ENCODE peak calls at places on chromosome 12, in seven cellular contexts. W is naive thymus-derived CD8-positive, alpha-beta T cell; F is heart right ventricle; S is memory B cell; L is cardiac fibroblast; V is Right ventricle myocardium superior; D is mesendoderm. Z is an unnamed sample.

GRCh38 chr12:93608313-93608712 is 35.8 kb downstream of the SOCS2 start:
- DNase-seq in W (no peak), F (no peak), S (no peak), L (no peak), V (no peak), D (no peak), Z (no peak)

GRCh38 chr12:22978962-22979361 is 354.0 kb downstream of the ETNK1 start:
- DNase-seq in W (no peak), F (no peak), S (no peak), L (peak), V (no peak), D (no peak), Z (no peak)

GRCh38 chr12:114254998-114255397 is 150.9 kb downstream of the TBX5 start:
- DNase-seq in W (no peak), F (no peak), S (no peak), L (no peak), V (no peak), D (no peak), Z (no peak)

GRCh38 chr12:3869860-3870259 is 3.3 kb downstream of the PARP11 start:
- DNase-seq in W (no peak), F (no peak), S (no peak), L (no peak), V (no peak), D (no peak), Z (peak)

GRCh38 chr12:89352492-89353187 is at the start of gene DUSP6:
- DNase-seq in W (peak), F (peak), S (peak), L (peak), V (peak), D (peak), Z (peak)

GRCh38 chr12:104057771-104058197 is 6.5 kb upstream of the HCFC2 start:
- DNase-seq in W (peak), F (no peak), S (no peak), L (peak), V (no peak), D (peak), Z (peak)

GRCh38 chr12:3035171-3035570 is 42.0 kb upstream of the TSPAN9 start:
- DNase-seq in W (no peak), F (no peak), S (no peak), L (peak), V (no peak), D (no peak), Z (no peak)

GRCh38 chr12:73514672-73515071 is 1023.0 kb upstream of the ATXN7L3B start:
- DNase-seq in W (no peak), F (no peak), S (no peak), L (no peak), V (no peak), D (peak), Z (no peak)

GRCh38 chr12:64672925-64673409 is 62.7 kb downstream of the RASSF3 start:
- DNase-seq in W (peak), F (peak), S (no peak), L (peak), V (peak), D (no peak), Z (no peak)

GRCh38 chr12:62647586-62647985 is 181.0 kb downstream of the MON2 start:
- DNase-seq in W (no peak), F (peak), S (no peak), L (peak), V (peak), D (no peak), Z (no peak)